ENCODE peak calls at places on chromosomes 11 and 22, in nine cellular contexts. A, F, U, B, S, W, G, N and R are unnamed samples.

GRCh38 chr11:31943056-31943780 is 132.1 kb upstream of the PAX6 start:
- DNase-seq in A (no peak), F (no peak), U (no peak), B (no peak), S (no peak), W (no peak), G (no peak), N (no peak), R (no peak)

GRCh38 chr11:42205518-42205917 is 746.1 kb upstream of the LRRC4C start:
- DNase-seq in A (no peak), F (no peak), U (no peak), B (no peak), S (no peak), W (no peak), G (peak; percentile 51), N (no peak), R (no peak)

GRCh38 chr11:12862761-12863469 is 146.2 kb upstream of the RASSF10 start:
- DNase-seq in A (no peak), F (no peak), U (no peak), B (no peak), S (no peak), W (no peak), G (no peak), N (no peak), R (peak; percentile 50)

GRCh38 chr11:108933630-108934029 is 268.8 kb downstream of the DDX10 start:
- DNase-seq in A (no peak), F (no peak), U (no peak), B (no peak), S (no peak), W (no peak), G (peak; percentile 35), N (no peak), R (no peak)

GRCh38 chr11:23556163-23556750 is 696.0 kb upstream of the CCDC179 start:
- DNase-seq in A (no peak), F (no peak), U (no peak), B (no peak), S (no peak), W (no peak), G (no peak), N (no peak), R (no peak)

GRCh38 chr11:79686703-79687419 is 246.0 kb upstream of the TENM4 start:
- DNase-seq in A (no peak), F (no peak), U (no peak), B (no peak), S (no peak), W (no peak), G (peak; percentile 34), N (no peak), R (no peak)

GRCh38 chr11:62905927-62906531 is 15.1 kb downstream of the CHRM1 start:
- DNase-seq in A (peak; percentile 85), F (peak; percentile 77), U (peak; percentile 12), B (peak; percentile 84), S (peak; percentile 84), W (peak; percentile 82), G (peak; percentile 98), N (peak; percentile 86), R (peak; percentile 78)

GRCh38 chr11:76769071-76769560 is 14.0 kb upstream of the TSKU start:
- DNase-seq in A (no peak), F (no peak), U (no peak), B (no peak), S (no peak), W (no peak), G (no peak), N (no peak), R (no peak)

GRCh38 chr11:41306435-41306834 is 153.0 kb downstream of the LRRC4C start:
- DNase-seq in A (no peak), F (no peak), U (no peak), B (no peak), S (no peak), W (no peak), G (no peak), N (no peak), R (no peak)

GRCh38 chr11:43818220-43818619 is 62.4 kb upstream of the ALKBH3 start:
- DNase-seq in A (no peak), F (no peak), U (no peak), B (no peak), S (no peak), W (no peak), G (peak; percentile 69), N (no peak), R (no peak)

GRCh38 chr11:118497831-118498230 is 29.4 kb upstream of the TTC36 start:
- DNase-seq in A (no peak), F (no peak), U (no peak), B (no peak), S (no peak), W (no peak), G (peak; percentile 65), N (no peak), R (no peak)

GRCh38 chr22:29479417-29480261 is at the start of gene NEFH:
- DNase-seq in A (no peak), F (no peak), U (no peak), B (no peak), S (no peak), W (no peak), G (no peak), N (no peak), R (no peak)

GRCh38 chr11:17021550-17021949 is 7.3 kb upstream of the PLEKHA7 start:
- DNase-seq in A (no peak), F (no peak), U (no peak), B (no peak), S (no peak), W (no peak), G (no peak), N (no peak), R (no peak)

GRCh38 chr11:64729851-64730382 is 6.9 kb upstream of the NRXN2 start:
- DNase-seq in A (peak; percentile 71), F (no peak), U (no peak), B (peak; percentile 55), S (peak; percentile 73), W (peak; percentile 34), G (peak; percentile 19), N (peak; percentile 43), R (peak; percentile 85)

GRCh38 chr11:36231300-36231699 is 57.9 kb downstream of the COMMD9 start:
- DNase-seq in A (no peak), F (no peak), U (no peak), B (no peak), S (no peak), W (no peak), G (peak; percentile 9), N (no peak), R (no peak)

GRCh38 chr22:24758164-24758799 is 16.2 kb downstream of the PIWIL3 start:
- DNase-seq in A (no peak), F (peak; percentile 45), U (no peak), B (peak; percentile 63), S (no peak), W (peak; percentile 25), G (peak; percentile 68), N (peak; percentile 66), R (no peak)

GRCh38 chr22:31104869-31105268 is 2.5 kb downstream of the SELENOM start:
- DNase-seq in A (peak; percentile 66), F (no peak), U (no peak), B (no peak), S (no peak), W (no peak), G (no peak), N (no peak), R (no peak)
- TF ChIP-seq CTCF in A (peak; percentile 14), F (no peak), U (peak; percentile 11), B (peak; percentile 15), S (no peak), W (no peak), G (no peak), N (no peak), R (no peak)

GRCh38 chr11:107591098-107591445 is at the start of gene ELMOD1:
- DNase-seq in A (peak; percentile 70), F (no peak), U (no peak), B (no peak), S (peak; percentile 82), W (peak; percentile 36), G (peak; percentile 45), N (peak; percentile 34), R (peak; percentile 49)
- H3K27me3 ChIP-seq in A (peaks cover 26% of the 10 kb centered on the region), F (peaks cover 85% of the 10 kb centered on the region), U (peaks cover 9% of the 10 kb centered on the region), B (peaks cover 7% of the 10 kb centered on the region), S (peaks cover 54% of the 10 kb centered on the region), W (peaks cover 11% of the 10 kb centered on the region), G (peaks cover 77% of the 10 kb centered on the region), N (peaks cover 37% of the 10 kb centered on the region), R (peaks cover 94% of the 10 kb centered on the region)

DNA sequence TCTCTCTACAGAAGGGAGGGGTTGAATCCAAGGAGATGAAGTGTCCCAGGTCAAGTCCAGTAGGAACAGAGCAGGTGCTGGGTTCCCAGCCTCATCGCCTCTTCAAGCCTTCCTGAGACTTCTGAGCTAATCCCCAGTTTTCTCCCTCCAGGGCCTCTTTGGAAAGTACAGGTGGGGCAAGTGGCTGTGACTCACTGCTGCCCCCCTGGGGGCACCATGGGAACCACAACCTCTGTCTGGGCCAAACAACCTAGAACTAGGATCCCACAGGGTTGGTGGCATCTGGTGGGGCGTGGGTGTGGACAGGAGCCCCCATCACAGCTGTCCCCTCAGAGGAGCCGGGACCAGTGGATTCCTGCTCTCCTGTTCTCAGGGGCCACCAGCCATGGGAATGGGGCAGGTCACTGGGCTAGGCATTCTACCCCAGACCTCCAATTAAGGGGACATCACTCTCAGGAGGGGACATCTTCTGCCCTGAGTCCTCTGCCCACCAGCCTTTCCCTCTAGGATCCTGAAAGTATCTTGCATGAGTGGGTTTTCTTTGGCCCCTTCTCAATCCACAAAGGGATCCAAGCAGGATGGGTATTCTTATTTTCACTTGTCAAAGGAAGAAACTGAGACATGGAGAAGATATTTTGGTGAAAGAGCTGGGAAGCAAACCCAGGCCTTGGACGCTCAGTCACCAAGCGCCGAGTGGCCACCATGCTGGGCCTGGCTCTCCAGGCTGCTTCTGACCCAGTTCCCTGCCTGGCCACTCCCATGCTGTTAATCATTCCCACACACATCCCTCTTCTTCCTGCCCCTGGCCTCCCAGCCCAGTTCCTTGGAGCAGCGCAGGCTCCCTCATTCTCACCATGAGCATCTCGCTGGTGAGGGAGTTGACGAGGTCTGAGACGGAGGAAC is 23.8 kb downstream of the LRRC10B start:
- DNase-seq in A (no peak), F (peak; percentile 39), U (no peak), B (peak; percentile 40), S (no peak), W (peak; percentile 69), G (peak; percentile 73), N (peak; percentile 53), R (no peak)
- TF ChIP-seq CTCF in A (peak; percentile 78), F (peak; percentile 80), U (peak; percentile 63), B (peak; percentile 30), S (peak; percentile 72), W (peak; percentile 94), G (peak; percentile 95), N (peak; percentile 80), R (peak; percentile 67)

GRCh38 chr11:623999-624704 is 603 bp downstream of the CDHR5 start:
- DNase-seq in A (no peak), F (no peak), U (no peak), B (peak; percentile 73), S (no peak), W (peak; percentile 49), G (peak; percentile 64), N (no peak), R (no peak)

GRCh38 chr11:623349-623869 is 1.3 kb downstream of the CDHR5 start:
- DNase-seq in A (no peak), F (no peak), U (no peak), B (no peak), S (no peak), W (no peak), G (no peak), N (no peak), R (no peak)

GRCh38 chr11:625636-626319 is 1.0 kb upstream of the CDHR5 start:
- DNase-seq in A (no peak), F (no peak), U (no peak), B (no peak), S (no peak), W (no peak), G (no peak), N (no peak), R (no peak)

GRCh38 chr11:626475-627272 is at the start of gene SCT:
- DNase-seq in A (no peak), F (no peak), U (no peak), B (no peak), S (no peak), W (no peak), G (no peak), N (no peak), R (no peak)

GRCh38 chr11:624705-625635 is at the start of gene CDHR5:
- DNase-seq in A (no peak), F (no peak), U (no peak), B (no peak), S (no peak), W (no peak), G (no peak), N (no peak), R (no peak)
- H3K27me3 ChIP-seq in A (peaks cover 28% of the 10 kb centered on the region), F (peaks cover 19% of the 10 kb centered on the region), U (no peaks in the 10 kb centered on the region), B (no peaks in the 10 kb centered on the region), S (peaks cover 20% of the 10 kb centered on the region), W (no peaks in the 10 kb centered on the region), G (no peaks in the 10 kb centered on the region), N (no peaks in the 10 kb centered on the region), R (peaks cover 14% of the 10 kb centered on the region)